ENCODE peak calls at places on chromosome 6, in four cellular contexts. U is NCI-H1092; G is adrenal gland; N is stimulated activated CD8-positive, alpha-beta memory T cell treated with anti-CD3 and anti-CD28 coated beads, Interleukin-7, amount 100 ng/mL, for 24 hours. S is an unnamed sample.

GRCh38 chr6:166335378-166336366 is 6.7 kb downstream of the SFT2D1 start:
- DNase-seq in U (no peak), G (no peak), N (no peak), S (no peak)

GRCh38 chr6:159462446-159462845 is 230.6 kb downstream of the SOD2 start:
- DNase-seq in U (no peak), G (no peak), N (no peak), S (no peak)

GRCh38 chr6:84161190-84161589 is 66.3 kb downstream of the CEP162 start:
- DNase-seq in U (no peak), G (no peak), N (no peak), S (no peak)

GRCh38 chr6:10449751-10450150 is 34.9 kb upstream of the TFAP2A start:
- DNase-seq in U (no peak), G (no peak), N (no peak), S (no peak)

GRCh38 chr6:89925826-89926225 is 31.6 kb downstream of the GJA10 start:
- DNase-seq in U (no peak), G (no peak), N (no peak), S (no peak)

GRCh38 chr6:23176883-23177282 is 607.5 kb downstream of the HDGFL1 start:
- DNase-seq in U (peak), G (no peak), N (no peak), S (no peak)

GRCh38 chr6:17165383-17165782 is 63.5 kb downstream of the STMND1 start:
- DNase-seq in U (no peak), G (no peak), N (no peak), S (no peak)

GRCh38 chr6:128518531-128519131 is 1.8 kb downstream of the PTPRK start:
- DNase-seq in U (no peak), G (no peak), N (no peak), S (no peak)

GRCh38 chr6:82365011-82365751 is 1.6 kb downstream of the TPBG start:
- DNase-seq in U (no peak), G (no peak), N (no peak), S (no peak)

GRCh38 chr6:30707281-30707850 is 9.7 kb downstream of the MDC1 start:
- DNase-seq in U (peak), G (no peak), N (no peak), S (no peak)

S was measured in B cell.